ENCODE peak calls at places on chromosomes 4 and X, in ten cellular contexts. F, U, Q, L, Z, T, E, A, B and M are unnamed samples.

GRCh38 chr4:4859799-4860380 is 425 bp downstream of the MSX1 start:
- DNase-seq in Z (no peak), B (no peak), L (peak), E (peak), U (no peak), F (no peak), T (peak), A (no peak), Q (no peak), M (no peak)

GRCh38 chrX:17984415-17984814 is 123.3 kb upstream of the RAI2 start:
- DNase-seq in U (no peak), Z (no peak), L (no peak), Q (no peak), T (no peak), B (no peak), E (no peak), A (no peak), F (no peak), M (no peak)

GRCh38 chr4:130233377-130234047 is 1137.6 kb downstream of the C4orf33 start:
- DNase-seq in L (no peak), T (no peak), A (no peak), U (no peak), Q (no peak), F (peak), E (no peak), Z (no peak), B (no peak), M (no peak)

GRCh38 chr4:109701566-109702399 is 1.5 kb downstream of the CASP6 start:
- DNase-seq in B (no peak), Q (no peak), T (peak), E (peak), L (no peak), U (no peak), A (no peak), Z (no peak), F (peak), M (peak)

GRCh38 chr4:104345598-104346242 is 149.0 kb downstream of the CXXC4 start:
- DNase-seq in F (no peak), Z (no peak), B (no peak), U (no peak), A (no peak), L (no peak), E (no peak), T (no peak), Q (no peak), M (no peak)

GRCh38 chr4:129223955-129224354 is 128.0 kb downstream of the C4orf33 start:
- DNase-seq in E (no peak), Q (no peak), F (peak), U (no peak), A (no peak), T (no peak), B (no peak), L (no peak), Z (no peak), M (no peak)

GRCh38 chr4:31104033-31104432 is 383.9 kb downstream of the PCDH7 start:
- DNase-seq in U (no peak), Q (no peak), F (no peak), A (no peak), T (no peak), L (no peak), B (no peak), Z (no peak), E (no peak), M (no peak)

GRCh38 chr4:33465565-33465964 is 2745.4 kb downstream of the PCDH7 start:
- DNase-seq in F (no peak), U (no peak), Z (no peak), A (no peak), Q (no peak), L (no peak), T (no peak), E (no peak), B (no peak), M (no peak)

GRCh38 chrX:114798902-114799301 is 215.0 kb downstream of the HTR2C start:
- DNase-seq in Z (no peak), E (no peak), L (no peak), T (no peak), B (no peak), U (no peak), A (no peak), Q (no peak), F (peak), M (peak)

GRCh38 chr4:6724461-6725111 is 8.6 kb downstream of the BLOC1S4 start:
- DNase-seq in T (no peak), F (no peak), Z (no peak), B (no peak), U (no peak), A (no peak), L (no peak), Q (no peak), E (no peak), M (no peak)

GRCh38 chr4:3253808-3254207 is 4.8 kb downstream of the MSANTD1 start:
- DNase-seq in Q (no peak), F (no peak), B (no peak), E (no peak), U (no peak), Z (no peak), T (no peak), A (peak), L (peak), M (no peak)

GRCh38 chr4:168815373-168816345 is 194.4 kb downstream of the CBR4 start:
- DNase-seq in A (no peak), B (no peak), Z (no peak), Q (no peak), T (no peak), F (peak), E (no peak), U (no peak), L (no peak), M (no peak)

GRCh38 chrX:128287693-128288092 is 235.5 kb upstream of the ACTRT1 start:
- DNase-seq in Z (no peak), L (no peak), Q (no peak), T (no peak), F (no peak), B (no peak), A (no peak), U (no peak), E (no peak), M (no peak)

GRCh38 chr4:81482344-81482743 is 10.6 kb upstream of the RASGEF1B start:
- DNase-seq in L (no peak), T (no peak), B (no peak), A (no peak), Q (no peak), F (no peak), E (no peak), Z (no peak), U (no peak), M (no peak)

GRCh38 chr4:48570646-48571220 is 80.7 kb downstream of the ZAR1 start:
- DNase-seq in U (no peak), B (no peak), A (no peak), E (no peak), T (no peak), Z (no peak), L (no peak), F (peak), Q (no peak), M (peak)

GRCh38 chr4:82421796-82422560 is 8.3 kb downstream of the HNRNPDL start:
- DNase-seq in Z (no peak), Q (no peak), A (no peak), E (no peak), F (no peak), U (no peak), T (no peak), B (no peak), L (no peak), M (no peak)

GRCh38 chr4:189022441-189023035 is 883.3 kb downstream of the TRIML1 start:
- DNase-seq in L (no peak), T (no peak), Z (no peak), A (no peak), Q (no peak), U (no peak), E (no peak), F (peak), B (no peak), M (peak)